ENCODE peak calls at places on chromosomes 2 and 18, in nine cellular contexts. One of them, this sample, is unnamed.

GRCh38 chr2:51880153-51880552 is 848.2 kb upstream of the NRXN1 start:
- DNase-seq in colonic mucosa: no peak
- DNase-seq in heart right ventricle: no peak
- DNase-seq in psoas muscle: no peak
- DNase-seq in SJSA1: no peak
- DNase-seq in astrocyte: no peak
- DNase-seq in small intestine: no peak
- DNase-seq in testis: no peak
- DNase-seq in mammary epithelial cell: no peak
- DNase-seq in this sample: no peak

GRCh38 chr2:229410312-229410711 is 139.2 kb upstream of the PID1 start:
- DNase-seq in colonic mucosa: no peak
- DNase-seq in heart right ventricle: no peak
- DNase-seq in psoas muscle: no peak
- DNase-seq in SJSA1: no peak
- DNase-seq in astrocyte: no peak
- DNase-seq in small intestine: no peak
- DNase-seq in testis: no peak
- DNase-seq in mammary epithelial cell: no peak
- DNase-seq in this sample: no peak

GRCh38 chr2:225354281-225354774 is 45.2 kb upstream of the NYAP2 start:
- DNase-seq in colonic mucosa: no peak
- DNase-seq in heart right ventricle: no peak
- DNase-seq in psoas muscle: no peak
- DNase-seq in SJSA1: no peak
- DNase-seq in astrocyte: peak; percentile 90
- DNase-seq in small intestine: no peak
- DNase-seq in testis: no peak
- DNase-seq in mammary epithelial cell: no peak
- DNase-seq in this sample: no peak

GRCh38 chr2:85435986-85436835 is 17.7 kb downstream of the SH2D6 start:
- DNase-seq in colonic mucosa: no peak
- DNase-seq in heart right ventricle: no peak
- DNase-seq in psoas muscle: no peak
- DNase-seq in SJSA1: no peak
- DNase-seq in astrocyte: no peak
- DNase-seq in small intestine: no peak
- DNase-seq in testis: no peak
- DNase-seq in mammary epithelial cell: no peak
- DNase-seq in this sample: no peak

GRCh38 chr2:123086613-123087012 is 938.5 kb upstream of the CNTNAP5 start:
- DNase-seq in colonic mucosa: no peak
- DNase-seq in heart right ventricle: no peak
- DNase-seq in psoas muscle: no peak
- DNase-seq in SJSA1: no peak
- DNase-seq in astrocyte: no peak
- DNase-seq in small intestine: no peak
- DNase-seq in testis: no peak
- DNase-seq in mammary epithelial cell: no peak
- DNase-seq in this sample: no peak

GRCh38 chr18:79496237-79496977 is 100.7 kb downstream of the NFATC1 start:
- DNase-seq in colonic mucosa: no peak
- DNase-seq in heart right ventricle: no peak
- DNase-seq in psoas muscle: no peak
- DNase-seq in SJSA1: peak; percentile 39
- DNase-seq in astrocyte: no peak
- DNase-seq in small intestine: no peak
- DNase-seq in testis: no peak
- DNase-seq in mammary epithelial cell: no peak
- DNase-seq in this sample: peak; percentile 36

GRCh38 chr2:241011751-241012510 is 13.5 kb downstream of the SNED1 start:
- DNase-seq in colonic mucosa: no peak
- DNase-seq in heart right ventricle: no peak
- DNase-seq in psoas muscle: no peak
- DNase-seq in SJSA1: peak; percentile 37
- DNase-seq in astrocyte: no peak
- DNase-seq in small intestine: no peak
- DNase-seq in testis: peak; percentile 9
- DNase-seq in mammary epithelial cell: no peak
- DNase-seq in this sample: no peak

GRCh38 chr2:48851161-48851560 is 95.6 kb upstream of the LHCGR start:
- DNase-seq in colonic mucosa: no peak
- DNase-seq in heart right ventricle: no peak
- DNase-seq in psoas muscle: no peak
- DNase-seq in SJSA1: no peak
- DNase-seq in astrocyte: peak; percentile 55
- DNase-seq in small intestine: no peak
- DNase-seq in testis: no peak
- DNase-seq in mammary epithelial cell: peak; percentile 79
- DNase-seq in this sample: no peak

GRCh38 chr18:11146238-11146946 is 3.0 kb downstream of the PIEZO2 start:
- DNase-seq in colonic mucosa: no peak
- DNase-seq in heart right ventricle: peak; percentile 58
- DNase-seq in psoas muscle: no peak
- DNase-seq in SJSA1: no peak
- DNase-seq in astrocyte: no peak
- DNase-seq in small intestine: no peak
- DNase-seq in testis: no peak
- DNase-seq in mammary epithelial cell: no peak
- DNase-seq in this sample: no peak

GRCh38 chr2:143473206-143473605 is 344.0 kb downstream of the ARHGAP15 start:
- DNase-seq in colonic mucosa: no peak
- DNase-seq in heart right ventricle: no peak
- DNase-seq in psoas muscle: no peak
- DNase-seq in SJSA1: no peak
- DNase-seq in astrocyte: peak; percentile 68
- DNase-seq in small intestine: no peak
- DNase-seq in testis: no peak
- DNase-seq in mammary epithelial cell: peak; percentile 23
- DNase-seq in this sample: no peak

GRCh38 chr2:62456721-62457539 is 49.1 kb downstream of the TMEM17 start:
- DNase-seq in colonic mucosa: peak; percentile 76
- DNase-seq in heart right ventricle: peak; percentile 79
- DNase-seq in psoas muscle: peak; percentile 71
- DNase-seq in SJSA1: peak; percentile 84
- DNase-seq in astrocyte: peak; percentile 63
- DNase-seq in small intestine: peak; percentile 60
- DNase-seq in testis: peak; percentile 71
- DNase-seq in mammary epithelial cell: peak; percentile 74
- DNase-seq in this sample: peak; percentile 93

GRCh38 chr2:39739386-39739785 is 39.7 kb downstream of the THUMPD2 start:
- DNase-seq in colonic mucosa: no peak
- DNase-seq in heart right ventricle: no peak
- DNase-seq in psoas muscle: no peak
- DNase-seq in SJSA1: no peak
- DNase-seq in astrocyte: no peak
- DNase-seq in small intestine: peak; percentile 25
- DNase-seq in testis: no peak
- DNase-seq in mammary epithelial cell: no peak
- DNase-seq in this sample: no peak

GRCh38 chr18:48342125-48342524 is 67.1 kb downstream of the ZBTB7C start:
- DNase-seq in colonic mucosa: no peak
- DNase-seq in heart right ventricle: peak; percentile 22
- DNase-seq in psoas muscle: no peak
- DNase-seq in SJSA1: no peak
- DNase-seq in astrocyte: no peak
- DNase-seq in small intestine: no peak
- DNase-seq in testis: peak; percentile 33
- DNase-seq in mammary epithelial cell: no peak
- DNase-seq in this sample: peak; percentile 79

GRCh38 chr2:28406276-28407096 is 13.8 kb downstream of the FOSL2 start:
- DNase-seq in colonic mucosa: no peak
- DNase-seq in heart right ventricle: peak; percentile 49
- DNase-seq in psoas muscle: peak; percentile 46
- DNase-seq in SJSA1: peak; percentile 81
- DNase-seq in astrocyte: peak; percentile 69
- DNase-seq in small intestine: peak; percentile 54
- DNase-seq in testis: no peak
- DNase-seq in mammary epithelial cell: peak; percentile 89
- DNase-seq in this sample: no peak
- H3K27ac ChIP-seq in colonic mucosa: peak overlapping the region; percentile 43
- H3K27ac ChIP-seq in heart right ventricle: peak overlapping the region; percentile 57
- H3K27ac ChIP-seq in psoas muscle: peak overlapping the region; percentile 56
- H3K27ac ChIP-seq in SJSA1: peak overlapping the region; percentile 95
- H3K27ac ChIP-seq in astrocyte: peak overlapping the region; percentile 96
- H3K27ac ChIP-seq in small intestine: peak overlapping the region; percentile 71
- H3K27ac ChIP-seq in testis: peak overlapping the region; percentile 45
- H3K27ac ChIP-seq in mammary epithelial cell: peak overlapping the region; percentile 26
- H3K27ac ChIP-seq in this sample: no peak overlapping the region

GRCh38 chr2:205187731-205188130 is 494.6 kb upstream of the NRP2 start:
- DNase-seq in colonic mucosa: no peak
- DNase-seq in heart right ventricle: no peak
- DNase-seq in psoas muscle: no peak
- DNase-seq in SJSA1: no peak
- DNase-seq in astrocyte: peak; percentile 61
- DNase-seq in small intestine: no peak
- DNase-seq in testis: no peak
- DNase-seq in mammary epithelial cell: no peak
- DNase-seq in this sample: no peak
- H3K27ac ChIP-seq in colonic mucosa: no peak overlapping the region
- H3K27ac ChIP-seq in heart right ventricle: no peak overlapping the region
- H3K27ac ChIP-seq in psoas muscle: no peak overlapping the region
- H3K27ac ChIP-seq in SJSA1: no peak overlapping the region
- H3K27ac ChIP-seq in astrocyte: no peak overlapping the region
- H3K27ac ChIP-seq in small intestine: no peak overlapping the region
- H3K27ac ChIP-seq in testis: no peak overlapping the region
- H3K27ac ChIP-seq in mammary epithelial cell: no peak overlapping the region
- H3K27ac ChIP-seq in this sample: no peak overlapping the region

GRCh38 chr2:42238644-42239288 is 69.6 kb downstream of the EML4 start:
- DNase-seq in colonic mucosa: peak; percentile 68
- DNase-seq in heart right ventricle: no peak
- DNase-seq in psoas muscle: no peak
- DNase-seq in SJSA1: no peak
- DNase-seq in astrocyte: no peak
- DNase-seq in small intestine: peak; percentile 69
- DNase-seq in testis: peak; percentile 33
- DNase-seq in mammary epithelial cell: peak; percentile 23
- DNase-seq in this sample: no peak

GRCh38 chr2:42239811-42240210 is 70.7 kb downstream of the EML4 start:
- DNase-seq in colonic mucosa: no peak
- DNase-seq in heart right ventricle: no peak
- DNase-seq in psoas muscle: no peak
- DNase-seq in SJSA1: no peak
- DNase-seq in astrocyte: no peak
- DNase-seq in small intestine: no peak
- DNase-seq in testis: no peak
- DNase-seq in mammary epithelial cell: peak; percentile 14
- DNase-seq in this sample: no peak

GRCh38 chr2:42239289-42239661 is 70.1 kb downstream of the EML4 start:
- DNase-seq in colonic mucosa: no peak
- DNase-seq in heart right ventricle: no peak
- DNase-seq in psoas muscle: no peak
- DNase-seq in SJSA1: no peak
- DNase-seq in astrocyte: no peak
- DNase-seq in small intestine: no peak
- DNase-seq in testis: no peak
- DNase-seq in mammary epithelial cell: peak; percentile 41
- DNase-seq in this sample: no peak

GRCh38 chr2:42243297-42243696 is 74.1 kb downstream of the EML4 start:
- DNase-seq in colonic mucosa: no peak
- DNase-seq in heart right ventricle: no peak
- DNase-seq in psoas muscle: no peak
- DNase-seq in SJSA1: no peak
- DNase-seq in astrocyte: no peak
- DNase-seq in small intestine: peak; percentile 71
- DNase-seq in testis: no peak
- DNase-seq in mammary epithelial cell: no peak
- DNase-seq in this sample: no peak

GRCh38 chr2:42241517-42241916 is 72.4 kb downstream of the EML4 start:
- DNase-seq in colonic mucosa: no peak
- DNase-seq in heart right ventricle: no peak
- DNase-seq in psoas muscle: no peak
- DNase-seq in SJSA1: no peak
- DNase-seq in astrocyte: no peak
- DNase-seq in small intestine: no peak
- DNase-seq in testis: no peak
- DNase-seq in mammary epithelial cell: no peak
- DNase-seq in this sample: no peak
- H3K27ac ChIP-seq in colonic mucosa: no peak overlapping the region
- H3K27ac ChIP-seq in heart right ventricle: peak overlapping the region; percentile 7
- H3K27ac ChIP-seq in psoas muscle: no peak overlapping the region
- H3K27ac ChIP-seq in SJSA1: no peak overlapping the region
- H3K27ac ChIP-seq in astrocyte: no peak overlapping the region
- H3K27ac ChIP-seq in small intestine: no peak overlapping the region
- H3K27ac ChIP-seq in testis: no peak overlapping the region
- H3K27ac ChIP-seq in mammary epithelial cell: no peak overlapping the region
- H3K27ac ChIP-seq in this sample: no peak overlapping the region

GRCh38 chr2:47339745-47340541 is 63.0 kb upstream of the MSH2 start:
- DNase-seq in colonic mucosa: peak; percentile 68
- DNase-seq in heart right ventricle: no peak
- DNase-seq in psoas muscle: no peak
- DNase-seq in SJSA1: no peak
- DNase-seq in astrocyte: peak; percentile 26
- DNase-seq in small intestine: peak; percentile 78
- DNase-seq in testis: no peak
- DNase-seq in mammary epithelial cell: peak; percentile 96
- DNase-seq in this sample: no peak

GRCh38 chr2:47346107-47346506 is 56.8 kb upstream of the MSH2 start:
- DNase-seq in colonic mucosa: no peak
- DNase-seq in heart right ventricle: no peak
- DNase-seq in psoas muscle: no peak
- DNase-seq in SJSA1: no peak
- DNase-seq in astrocyte: no peak
- DNase-seq in small intestine: no peak
- DNase-seq in testis: no peak
- DNase-seq in mammary epithelial cell: no peak
- DNase-seq in this sample: no peak

GRCh38 chr2:47346669-47347068 is 56.3 kb upstream of the MSH2 start:
- DNase-seq in colonic mucosa: no peak
- DNase-seq in heart right ventricle: no peak
- DNase-seq in psoas muscle: no peak
- DNase-seq in SJSA1: no peak
- DNase-seq in astrocyte: no peak
- DNase-seq in small intestine: peak; percentile 27
- DNase-seq in testis: no peak
- DNase-seq in mammary epithelial cell: no peak
- DNase-seq in this sample: no peak

GRCh38 chr2:47345584-47345913 is 57.4 kb upstream of the MSH2 start:
- DNase-seq in colonic mucosa: no peak
- DNase-seq in heart right ventricle: no peak
- DNase-seq in psoas muscle: no peak
- DNase-seq in SJSA1: no peak
- DNase-seq in astrocyte: no peak
- DNase-seq in small intestine: no peak
- DNase-seq in testis: no peak
- DNase-seq in mammary epithelial cell: no peak
- DNase-seq in this sample: no peak

DNA sequence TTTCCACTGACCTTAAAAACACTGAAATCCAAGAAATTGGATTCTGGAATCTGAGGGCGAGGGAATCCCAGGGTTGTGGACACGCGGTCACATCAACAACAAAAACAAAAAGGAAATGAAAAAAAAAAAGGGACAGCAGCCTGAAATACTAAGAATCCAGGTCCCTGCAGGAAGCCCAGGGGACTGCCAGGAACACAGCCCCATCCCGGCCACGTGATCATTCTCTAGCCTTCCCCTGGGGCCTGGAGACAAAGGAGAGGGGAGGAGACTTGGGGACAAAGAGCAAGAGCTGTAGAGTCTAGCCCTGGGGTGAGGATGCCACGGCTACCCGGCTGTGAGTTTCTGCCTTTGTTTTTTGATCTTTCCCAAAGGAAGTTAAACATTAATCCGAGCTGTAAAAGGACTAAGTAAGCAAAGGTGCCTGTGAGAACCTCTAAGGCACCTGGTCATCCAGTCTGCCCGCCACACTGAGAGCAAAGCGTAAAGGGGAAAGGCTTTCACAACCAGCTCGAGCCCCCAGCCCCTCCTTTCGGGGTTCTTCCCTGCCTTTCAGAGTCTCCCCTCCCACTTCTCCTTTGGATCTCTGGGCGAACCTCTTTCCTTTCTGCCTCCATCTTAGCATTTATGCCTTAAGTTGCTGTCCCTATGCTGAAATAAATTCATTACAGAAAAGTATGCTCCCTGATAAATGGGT is 57.9 kb upstream of the MSH2 start:
- DNase-seq in colonic mucosa: peak; percentile 95
- DNase-seq in heart right ventricle: peak; percentile 63
- DNase-seq in psoas muscle: peak; percentile 46
- DNase-seq in SJSA1: peak; percentile 84
- DNase-seq in astrocyte: peak; percentile 80
- DNase-seq in small intestine: peak; percentile 100
- DNase-seq in testis: peak; percentile 85
- DNase-seq in mammary epithelial cell: no peak
- DNase-seq in this sample: peak; percentile 65
- H3K27ac ChIP-seq in colonic mucosa: peak overlapping the region; percentile 91
- H3K27ac ChIP-seq in heart right ventricle: peak overlapping the region; percentile 90
- H3K27ac ChIP-seq in psoas muscle: no peak overlapping the region
- H3K27ac ChIP-seq in SJSA1: no peak overlapping the region
- H3K27ac ChIP-seq in astrocyte: peak overlapping the region; percentile 83
- H3K27ac ChIP-seq in small intestine: peak overlapping the region; percentile 93
- H3K27ac ChIP-seq in testis: peak overlapping the region; percentile 69
- H3K27ac ChIP-seq in mammary epithelial cell: no peak overlapping the region
- H3K27ac ChIP-seq in this sample: no peak overlapping the region

This sample was measured in aorta.